ENCODE peak calls at places on chromosomes 2 and 18, in five cellular contexts. One of them, this sample, is unnamed.

GRCh38 chr2:142100967-142101366 is 29.8 kb downstream of the LRP1B start:
- DNase-seq in AG04450: no peak
- DNase-seq in upper lobe of right lung: no peak
- DNase-seq in mammary epithelial cell: peak; percentile 30
- DNase-seq in ovary: no peak
- DNase-seq in this sample: no peak

GRCh38 chr2:149017116-149017985 is 21.1 kb upstream of the LYPD6B start:
- DNase-seq in AG04450: peak; percentile 33
- DNase-seq in ovary: peak; percentile 43
- DNase-seq in upper lobe of right lung: no peak
- DNase-seq in mammary epithelial cell: peak; percentile 40
- DNase-seq in this sample: peak; percentile 68

GRCh38 chr2:21317131-21317530 is 193.4 kb downstream of the TDRD15 start:
- DNase-seq in upper lobe of right lung: no peak
- DNase-seq in ovary: peak; percentile 36
- DNase-seq in AG04450: no peak
- DNase-seq in mammary epithelial cell: peak; percentile 21
- DNase-seq in this sample: peak; percentile 45

GRCh38 chr2:237904806-237905599 is 45.6 kb downstream of the RAMP1 start:
- DNase-seq in upper lobe of right lung: peak; percentile 82
- DNase-seq in mammary epithelial cell: no peak
- DNase-seq in ovary: peak; percentile 50
- DNase-seq in AG04450: peak; percentile 60
- DNase-seq in this sample: no peak

GRCh38 chr2:234771985-234772774 is 179.6 kb upstream of the SH3BP4 start:
- DNase-seq in upper lobe of right lung: no peak
- DNase-seq in ovary: peak; percentile 62
- DNase-seq in AG04450: no peak
- DNase-seq in mammary epithelial cell: peak; percentile 76
- DNase-seq in this sample: no peak

GRCh38 chr2:240949791-240950705 is 43.9 kb downstream of the CROCC2 start:
- DNase-seq in mammary epithelial cell: no peak
- DNase-seq in AG04450: no peak
- DNase-seq in ovary: no peak
- DNase-seq in upper lobe of right lung: peak; percentile 35
- DNase-seq in this sample: no peak

GRCh38 chr2:238155051-238155760 is 3.6 kb upstream of the ERFE start:
- DNase-seq in mammary epithelial cell: no peak
- DNase-seq in ovary: no peak
- DNase-seq in upper lobe of right lung: no peak
- DNase-seq in AG04450: peak; percentile 83
- DNase-seq in this sample: peak; percentile 19

GRCh38 chr18:5478261-5478660 is 65.5 kb downstream of the EPB41L3 start:
- DNase-seq in upper lobe of right lung: no peak
- DNase-seq in mammary epithelial cell: no peak
- DNase-seq in AG04450: no peak
- DNase-seq in ovary: no peak
- DNase-seq in this sample: no peak

GRCh38 chr2:199458017-199458805 is 472 bp upstream of the SATB2 start:
- DNase-seq in AG04450: no peak
- DNase-seq in mammary epithelial cell: no peak
- DNase-seq in upper lobe of right lung: peak; percentile 67
- DNase-seq in ovary: no peak
- DNase-seq in this sample: peak; percentile 55

GRCh38 chr2:44495544-44495943 is 133.8 kb downstream of the CAMKMT start:
- DNase-seq in ovary: no peak
- DNase-seq in AG04450: no peak
- DNase-seq in upper lobe of right lung: no peak
- DNase-seq in mammary epithelial cell: no peak
- DNase-seq in this sample: no peak

GRCh38 chr2:153079315-153079714 is 360.9 kb downstream of the ARL6IP6 start:
- DNase-seq in upper lobe of right lung: no peak
- DNase-seq in mammary epithelial cell: no peak
- DNase-seq in AG04450: no peak
- DNase-seq in ovary: no peak
- DNase-seq in this sample: no peak

GRCh38 chr2:1954061-1954460 is 209.7 kb upstream of the PXDN start:
- DNase-seq in AG04450: no peak
- DNase-seq in mammary epithelial cell: no peak
- DNase-seq in upper lobe of right lung: no peak
- DNase-seq in ovary: no peak
- DNase-seq in this sample: no peak

GRCh38 chr2:118089015-118089800 is 937 bp downstream of the INSIG2 start:
- DNase-seq in upper lobe of right lung: no peak
- DNase-seq in ovary: no peak
- DNase-seq in AG04450: no peak
- DNase-seq in mammary epithelial cell: peak; percentile 68
- DNase-seq in this sample: peak; percentile 56

GRCh38 chr2:204948822-204949221 is 403.5 kb downstream of the PARD3B start:
- DNase-seq in upper lobe of right lung: no peak
- DNase-seq in AG04450: no peak
- DNase-seq in mammary epithelial cell: no peak
- DNase-seq in ovary: no peak
- DNase-seq in this sample: no peak

GRCh38 chr2:204945376-204945775 is 400.1 kb downstream of the PARD3B start:
- DNase-seq in AG04450: no peak
- DNase-seq in mammary epithelial cell: no peak
- DNase-seq in ovary: no peak
- DNase-seq in upper lobe of right lung: no peak
- DNase-seq in this sample: no peak

GRCh38 chr2:204950695-204951094 is 405.4 kb downstream of the PARD3B start:
- DNase-seq in ovary: no peak
- DNase-seq in upper lobe of right lung: no peak
- DNase-seq in mammary epithelial cell: no peak
- DNase-seq in AG04450: peak; percentile 10
- DNase-seq in this sample: no peak

GRCh38 chr2:204947448-204947847 is 402.2 kb downstream of the PARD3B start:
- DNase-seq in AG04450: no peak
- DNase-seq in ovary: no peak
- DNase-seq in mammary epithelial cell: no peak
- DNase-seq in upper lobe of right lung: no peak
- DNase-seq in this sample: no peak

GRCh38 chr2:204948364-204948763 is 403.1 kb downstream of the PARD3B start:
- DNase-seq in upper lobe of right lung: no peak
- DNase-seq in AG04450: no peak
- DNase-seq in mammary epithelial cell: no peak
- DNase-seq in ovary: no peak
- DNase-seq in this sample: no peak
- H3K9me3 ChIP-seq in upper lobe of right lung: no peaks in the 10 kb centered on the region
- H3K9me3 ChIP-seq in AG04450: no peaks in the 10 kb centered on the region
- H3K9me3 ChIP-seq in mammary epithelial cell: no peaks in the 10 kb centered on the region
- H3K9me3 ChIP-seq in ovary: no peaks in the 10 kb centered on the region
- H3K9me3 ChIP-seq in this sample: no peaks in the 10 kb centered on the region

GRCh38 chr18:38456253-38456652 is 890.7 kb upstream of the CELF4 start:
- DNase-seq in AG04450: no peak
- DNase-seq in upper lobe of right lung: no peak
- DNase-seq in ovary: no peak
- DNase-seq in mammary epithelial cell: no peak
- DNase-seq in this sample: no peak

GRCh38 chr18:38459086-38459485 is 893.5 kb upstream of the CELF4 start:
- DNase-seq in ovary: no peak
- DNase-seq in mammary epithelial cell: no peak
- DNase-seq in AG04450: no peak
- DNase-seq in upper lobe of right lung: no peak
- DNase-seq in this sample: no peak

GRCh38 chr18:38460657-38461056 is 895.1 kb upstream of the CELF4 start:
- DNase-seq in mammary epithelial cell: no peak
- DNase-seq in upper lobe of right lung: no peak
- DNase-seq in ovary: no peak
- DNase-seq in AG04450: no peak
- DNase-seq in this sample: no peak

GRCh38 chr18:38458673-38459072 is 893.1 kb upstream of the CELF4 start:
- DNase-seq in AG04450: no peak
- DNase-seq in ovary: no peak
- DNase-seq in mammary epithelial cell: no peak
- DNase-seq in upper lobe of right lung: no peak
- DNase-seq in this sample: no peak

DNA sequence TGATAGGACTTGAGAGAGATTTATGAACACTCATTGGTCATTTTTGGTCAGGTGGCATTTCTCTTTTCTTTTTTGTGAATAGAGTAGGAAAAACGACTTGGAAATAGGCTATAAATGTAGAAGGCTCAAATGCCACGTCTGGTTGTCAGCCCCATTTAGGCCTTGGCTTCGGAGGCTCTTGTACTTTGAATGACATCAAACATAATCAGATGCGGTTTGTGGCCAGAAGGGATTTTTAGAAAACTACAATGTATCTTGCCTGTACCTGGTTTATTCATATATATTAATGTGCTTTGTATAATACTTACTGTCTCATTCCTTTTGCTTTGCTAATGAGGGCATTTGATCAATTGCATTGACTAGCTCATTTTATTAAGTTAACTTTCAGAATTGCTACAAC is 894.0 kb upstream of the CELF4 start:
- DNase-seq in upper lobe of right lung: no peak
- DNase-seq in ovary: no peak
- DNase-seq in AG04450: no peak
- DNase-seq in mammary epithelial cell: no peak
- DNase-seq in this sample: no peak
- H3K9me3 ChIP-seq in upper lobe of right lung: no peaks in the 10 kb centered on the region
- H3K9me3 ChIP-seq in ovary: no peaks in the 10 kb centered on the region
- H3K9me3 ChIP-seq in AG04450: peaks cover 7% of the 10 kb centered on the region
- H3K9me3 ChIP-seq in mammary epithelial cell: no peaks in the 10 kb centered on the region
- H3K9me3 ChIP-seq in this sample: no peaks in the 10 kb centered on the region

GRCh38 chr18:67043276-67043675 is 439.4 kb upstream of the CDH19 start:
- DNase-seq in AG04450: no peak
- DNase-seq in mammary epithelial cell: no peak
- DNase-seq in upper lobe of right lung: peak; percentile 40
- DNase-seq in ovary: no peak
- DNase-seq in this sample: no peak
- H3K9me3 ChIP-seq in AG04450: peaks cover 22% of the 10 kb centered on the region
- H3K9me3 ChIP-seq in mammary epithelial cell: no peaks in the 10 kb centered on the region
- H3K9me3 ChIP-seq in upper lobe of right lung: no peaks in the 10 kb centered on the region
- H3K9me3 ChIP-seq in ovary: no peaks in the 10 kb centered on the region
- H3K9me3 ChIP-seq in this sample: no peaks in the 10 kb centered on the region

DNA sequence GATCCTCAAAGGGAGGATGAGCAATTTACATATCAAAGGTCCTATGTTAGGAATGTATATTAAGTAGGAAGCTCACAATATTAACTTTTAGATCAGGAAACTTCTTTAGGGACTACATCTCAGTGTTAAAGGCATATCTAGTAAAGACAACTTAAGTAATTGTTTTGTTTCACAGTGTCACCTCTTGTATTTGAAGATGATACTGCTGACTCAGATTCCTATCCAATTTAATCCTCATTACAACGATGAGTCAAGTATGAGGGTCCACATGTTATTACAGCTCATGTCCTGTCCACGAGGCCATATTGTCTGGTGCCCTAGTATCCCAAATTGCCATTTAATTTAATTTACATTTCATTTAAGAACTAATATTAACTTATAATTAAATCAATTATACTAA is 523.9 kb downstream of the CCDC85A start:
- DNase-seq in AG04450: no peak
- DNase-seq in mammary epithelial cell: no peak
- DNase-seq in ovary: no peak
- DNase-seq in upper lobe of right lung: no peak
- DNase-seq in this sample: no peak
- H3K9me3 ChIP-seq in AG04450: peaks cover 2% of the 10 kb centered on the region
- H3K9me3 ChIP-seq in mammary epithelial cell: no peaks in the 10 kb centered on the region
- H3K9me3 ChIP-seq in ovary: no peaks in the 10 kb centered on the region
- H3K9me3 ChIP-seq in upper lobe of right lung: no peaks in the 10 kb centered on the region
- H3K9me3 ChIP-seq in this sample: no peaks in the 10 kb centered on the region

This sample was measured in right lobe of liver.